ENCODE peak calls at places on chromosomes 2 and 18, in nine cellular contexts. T is tibial artery; R is CD4-positive, alpha-beta T cell; H is colonic mucosa; B is PC-3; O is ovary; F is lower leg skin; E is upper lobe of right lung; S is GM23338. N is an unnamed sample.

GRCh38 chr2:142175917-142176316 is 45.1 kb upstream of the LRP1B start:
- DNase-seq in B (no peak), F (no peak), O (no peak), H (no peak), S (no peak), T (no peak), E (no peak), R (no peak), N (no peak)

GRCh38 chr2:163697846-163698637 is 37.8 kb downstream of the FIGN start:
- DNase-seq in H (no peak), E (no peak), O (no peak), B (no peak), F (no peak), S (peak; percentile 23), T (no peak), R (no peak), N (no peak)

GRCh38 chr2:43083278-43083677 is 143.1 kb downstream of the ZFP36L2 start:
- DNase-seq in T (no peak), S (no peak), O (peak; percentile 67), B (no peak), R (no peak), H (no peak), E (no peak), F (peak; percentile 87), N (no peak)

GRCh38 chr2:135798762-135799161 is 38.2 kb downstream of the LCT start:
- DNase-seq in R (no peak), B (peak; percentile 34), H (no peak), S (peak; percentile 35), O (no peak), F (no peak), T (no peak), E (no peak), N (no peak)

GRCh38 chr2:20424300-20425290 is 22.3 kb upstream of the RHOB start:
- DNase-seq in E (peak; percentile 73), F (peak; percentile 90), S (peak; percentile 5), H (peak; percentile 47), O (peak; percentile 25), T (peak; percentile 68), B (peak; percentile 46), R (no peak), N (no peak)

GRCh38 chr2:102724016-102724490 is 37.8 kb upstream of the TMEM182 start:
- DNase-seq in F (no peak), R (no peak), E (no peak), B (no peak), O (no peak), S (no peak), T (no peak), H (no peak), N (no peak)

GRCh38 chr2:144507441-144508161 is 12.3 kb downstream of the ZEB2 start:
- DNase-seq in E (no peak), T (no peak), B (no peak), S (no peak), R (no peak), H (no peak), O (no peak), F (no peak), N (no peak)

GRCh38 chr2:165634855-165635254 is 159.2 kb downstream of the GALNT3 start:
- DNase-seq in B (no peak), T (no peak), E (no peak), H (no peak), R (no peak), F (no peak), S (peak; percentile 78), O (peak; percentile 65), N (peak; percentile 87)

GRCh38 chr18:10286580-10287150 is 167.8 kb upstream of the APCDD1 start:
- DNase-seq in E (no peak), F (peak; percentile 74), S (no peak), H (no peak), O (no peak), B (no peak), R (no peak), T (no peak), N (no peak)

GRCh38 chr2:46387292-46387691 is 90.1 kb downstream of the EPAS1 start:
- DNase-seq in H (no peak), R (no peak), S (no peak), F (no peak), T (no peak), B (no peak), E (no peak), O (no peak), N (no peak)

GRCh38 chr2:207311316-207312005 is 145.7 kb upstream of the KLF7 start:
- DNase-seq in F (peak; percentile 87), B (peak; percentile 39), S (no peak), E (no peak), T (peak; percentile 61), H (peak; percentile 28), O (no peak), R (no peak), N (no peak)

GRCh38 chr2:68726608-68727367 is 7.8 kb upstream of the ARHGAP25 start:
- DNase-seq in F (no peak), B (peak; percentile 42), T (no peak), H (no peak), O (no peak), S (no peak), E (no peak), R (peak; percentile 75), N (no peak)

GRCh38 chr18:21454725-21455124 is 145.8 kb downstream of the ESCO1 start:
- DNase-seq in E (no peak), B (no peak), F (no peak), O (no peak), R (no peak), T (no peak), S (peak; percentile 50), H (no peak), N (no peak)

GRCh38 chr2:16881122-16881521 is 215.5 kb upstream of the CYRIA start:
- DNase-seq in E (no peak), R (no peak), T (no peak), B (no peak), F (no peak), H (no peak), S (no peak), O (no peak), N (no peak)

GRCh38 chr18:6660334-6660733 is 69.2 kb upstream of the ARHGAP28 start:
- DNase-seq in T (no peak), F (no peak), O (no peak), H (no peak), R (no peak), S (no peak), B (no peak), E (no peak), N (no peak)

GRCh38 chr2:141711627-141712026 is 419.2 kb downstream of the LRP1B start:
- DNase-seq in S (no peak), O (no peak), T (no peak), R (no peak), F (no peak), E (no peak), H (no peak), B (no peak), N (no peak)

GRCh38 chr18:58235001-58235436 is 191.0 kb downstream of the NEDD4L start:
- DNase-seq in T (no peak), R (no peak), S (no peak), O (no peak), E (no peak), B (peak; percentile 23), H (peak; percentile 68), F (no peak), N (peak; percentile 38)

GRCh38 chr2:129695496-129695895 is 284.0 kb upstream of the RAB6C start:
- DNase-seq in E (no peak), B (no peak), O (no peak), H (no peak), F (no peak), R (no peak), S (no peak), T (no peak), N (no peak)

GRCh38 chr2:44902178-44902577 is 39.3 kb upstream of the SIX3 start:
- DNase-seq in E (no peak), B (no peak), R (no peak), O (no peak), S (no peak), H (no peak), T (no peak), F (no peak), N (no peak)

GRCh38 chr2:15725788-15726112 is 134.1 kb downstream of the DDX1 start:
- DNase-seq in O (no peak), E (no peak), B (no peak), H (no peak), T (no peak), S (no peak), R (no peak), F (peak; percentile 21), N (no peak)

DNA sequence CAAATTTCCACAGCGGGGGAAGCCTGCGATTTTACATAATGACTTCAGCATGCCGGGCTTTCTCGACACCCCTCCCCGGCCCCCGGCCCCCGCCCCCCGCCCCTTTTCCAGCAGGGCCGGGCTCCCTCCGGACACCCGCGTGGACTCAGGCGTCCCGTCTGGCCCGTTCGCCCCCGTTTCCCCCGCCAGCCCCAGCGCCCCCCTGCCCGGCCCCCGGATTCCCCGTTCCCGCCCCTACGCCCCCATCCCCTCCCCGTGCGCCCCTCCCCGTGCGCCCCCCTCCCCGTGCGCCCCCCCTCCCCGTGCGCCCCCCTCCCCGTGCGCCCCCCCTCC is 456 bp upstream of the NFATC1 start:
- DNase-seq in E (peak; percentile 53), B (no peak), R (no peak), T (no peak), O (peak; percentile 51), H (no peak), S (no peak), F (no peak), N (no peak)
- TF ChIP-seq CTCF in E (no peak), B (no peak), R (no peak), T (no peak), O (no peak), H (no peak), S (no peak), F (no peak), N (no peak)

GRCh38 chr2:178012639-178013038 is 59.9 kb downstream of the PDE11A start:
- DNase-seq in B (no peak), H (no peak), F (no peak), R (no peak), O (no peak), E (no peak), S (no peak), T (no peak), N (no peak)
- TF ChIP-seq CTCF in B (no peak), H (no peak), F (no peak), R (no peak), O (no peak), E (no peak), S (no peak), T (no peak), N (no peak)

GRCh38 chr2:217822296-217823252 is 180.2 kb downstream of the TNS1 start:
- DNase-seq in R (no peak), B (peak; percentile 8), S (peak; percentile 21), F (no peak), H (no peak), O (no peak), E (no peak), T (no peak), N (no peak)
- TF ChIP-seq CTCF in R (no peak), B (no peak), S (peak; percentile 26), F (no peak), H (no peak), O (no peak), E (no peak), T (no peak), N (no peak)

DNA sequence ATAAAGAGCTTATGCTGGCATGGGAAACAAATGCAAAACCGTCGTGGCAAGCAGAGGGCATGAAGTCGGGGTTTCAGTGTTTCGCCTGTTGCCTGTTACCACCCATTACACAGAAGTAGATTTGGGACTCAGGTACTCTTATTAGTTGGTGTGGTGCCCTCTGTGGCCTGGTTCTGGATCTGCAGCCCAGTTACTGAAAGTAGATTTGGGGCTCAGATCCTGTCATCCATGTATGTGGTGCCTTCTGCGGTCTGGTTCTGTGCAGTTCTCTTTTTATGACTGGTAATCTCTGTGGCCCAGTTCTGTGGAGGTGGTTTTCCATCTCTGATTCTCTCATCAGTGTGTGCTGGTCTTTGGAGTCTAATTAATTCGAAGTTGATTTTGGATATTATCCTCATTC is 45.2 kb downstream of the ADNP2 start:
- DNase-seq in T (no peak), O (no peak), S (peak; percentile 76), B (peak; percentile 50), H (no peak), E (no peak), R (no peak), F (peak; percentile 81), N (no peak)
- TF ChIP-seq CTCF in T (no peak), O (no peak), S (peak; percentile 63), B (peak; percentile 64), H (peak; percentile 26), E (peak; percentile 43), R (peak; percentile 29), F (no peak), N (peak; percentile 52)